ENCODE peak calls at places on chromosomes 11 and 22, in four cellular contexts. J, R, Z and M are unnamed samples. For H3K36me3, the result is how much of the 10 kb centered on the place peaks cover.

GRCh38 chr11:43419460-43419859 is 60.7 kb downstream of the TTC17 start:
- DNase-seq in J (peak), R (no peak), Z (peak), M (peak)

GRCh38 chr11:117092951-117093590 is 5.2 kb downstream of the SIK3 start:
- DNase-seq in J (no peak), R (no peak), Z (no peak), M (no peak)

GRCh38 chr22:48942698-48943566 is 884.7 kb downstream of the BRD1 start:
- DNase-seq in J (no peak), R (no peak), Z (no peak), M (no peak)

GRCh38 chr11:47852053-47852452 is 3.9 kb upstream of the NUP160 start:
- DNase-seq in J (no peak), R (no peak), Z (no peak), M (peak)

GRCh38 chr22:20798974-20799373 is 25.1 kb downstream of the SERPIND1 start:
- DNase-seq in J (no peak), R (no peak), Z (no peak), M (no peak)

GRCh38 chr11:40170076-40170475 is 1289.4 kb downstream of the LRRC4C start:
- DNase-seq in J (no peak), R (no peak), Z (no peak), M (no peak)

GRCh38 chr11:116960916-116961315 is 123.5 kb upstream of the APOA1 start:
- DNase-seq in J (no peak), R (no peak), Z (peak), M (peak)

GRCh38 chr11:130403301-130403804 is 25.1 kb downstream of the ADAMTS8 start:
- DNase-seq in J (no peak), R (peak), Z (no peak), M (peak)

GRCh38 chr22:17717708-17718107 is 56.6 kb downstream of the BID start:
- DNase-seq in J (no peak), R (peak), Z (no peak), M (no peak)

GRCh38 chr22:26851125-26851524 is 193.7 kb downstream of the MIAT start:
- DNase-seq in J (no peak), R (no peak), Z (no peak), M (no peak)

GRCh38 chr11:44920451-44920850 is 30.2 kb downstream of the TP53I11 start:
- DNase-seq in J (no peak), R (no peak), Z (no peak), M (no peak)

GRCh38 chr22:31289335-31289734 is 3.0 kb downstream of the PIK3IP1 start:
- DNase-seq in J (no peak), R (no peak), Z (no peak), M (no peak)

GRCh38 chr11:43904737-43905515 is 24.3 kb downstream of the ALKBH3 start:
- DNase-seq in J (no peak), R (no peak), Z (no peak), M (no peak)

GRCh38 chr11:93477684-93478234 is 65.4 kb downstream of the SMCO4 start:
- DNase-seq in J (no peak), R (no peak), Z (no peak), M (no peak)

GRCh38 chr11:28697920-28698827 is 590.0 kb downstream of the METTL15 start:
- DNase-seq in J (peak), R (peak), Z (peak), M (peak)

GRCh38 chr22:47198801-47199251 is 436.4 kb downstream of the TBC1D22A start:
- DNase-seq in J (no peak), R (no peak), Z (no peak), M (no peak)

GRCh38 chr11:626475-627272 is at the start of gene SCT:
- DNase-seq in J (no peak), R (no peak), Z (no peak), M (no peak)
- H3K4me3 ChIP-seq in J (no peak), R (no peak), Z (no peak), M (no peak)

GRCh38 chr11:62565100-62565802 is 8.4 kb downstream of the EEF1G start:
- DNase-seq in J (no peak), R (no peak), Z (no peak), M (no peak)

GRCh38 chr11:62569611-62570010 is 4.1 kb downstream of the EEF1G start:
- DNase-seq in J (no peak), R (no peak), Z (no peak), M (no peak)

GRCh38 chr11:62560566-62561103 is 13.1 kb downstream of the EEF1G start:
- DNase-seq in J (peak), R (peak), Z (peak), M (peak)

GRCh38 chr11:62567018-62567633 is 6.6 kb downstream of the EEF1G start:
- DNase-seq in J (no peak), R (no peak), Z (no peak), M (no peak)

DNA sequence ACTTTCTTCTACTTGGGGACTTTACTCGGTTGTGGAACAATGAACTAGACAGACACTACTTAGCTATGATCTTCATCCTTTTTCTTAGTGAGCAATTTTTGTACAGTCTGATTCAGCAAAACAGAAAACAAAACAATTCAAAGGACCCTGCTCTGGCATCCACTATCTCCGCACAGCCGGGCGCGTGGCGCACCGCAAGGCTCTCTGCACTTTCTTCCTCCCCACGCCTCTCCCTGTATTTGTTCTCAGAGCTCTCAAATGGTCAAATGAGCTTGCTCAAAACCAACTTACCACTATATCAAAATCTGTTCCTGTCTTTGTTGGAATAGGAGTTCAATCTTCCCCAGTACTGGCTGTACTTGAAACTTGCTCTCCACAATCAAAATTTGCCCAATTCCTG is 7.4 kb downstream of the EEF1G start:
- DNase-seq in J (no peak), R (no peak), Z (no peak), M (no peak)
- H3K36me3 ChIP-seq in J (under half), R (half or more), Z (half or more), M (half or more)

DNA sequence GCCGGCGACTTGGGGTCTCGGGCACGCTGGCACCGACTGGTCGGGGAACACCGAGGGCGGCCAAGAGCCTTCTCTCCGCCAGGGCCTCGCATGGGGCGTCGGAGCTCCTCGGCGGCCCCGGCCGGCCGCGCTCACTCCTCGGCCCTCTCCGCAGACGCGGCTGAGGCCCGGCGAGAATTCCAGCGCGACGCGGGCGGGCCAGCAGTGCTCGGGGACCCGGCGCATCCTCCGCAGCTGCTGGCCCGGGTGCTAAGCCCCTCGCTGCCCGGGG is 5.6 kb downstream of the TBX1 start:
- DNase-seq in J (no peak), R (no peak), Z (no peak), M (no peak)
- H3K4me3 ChIP-seq in J (no peak), R (peak), Z (peak), M (no peak)

DNA sequence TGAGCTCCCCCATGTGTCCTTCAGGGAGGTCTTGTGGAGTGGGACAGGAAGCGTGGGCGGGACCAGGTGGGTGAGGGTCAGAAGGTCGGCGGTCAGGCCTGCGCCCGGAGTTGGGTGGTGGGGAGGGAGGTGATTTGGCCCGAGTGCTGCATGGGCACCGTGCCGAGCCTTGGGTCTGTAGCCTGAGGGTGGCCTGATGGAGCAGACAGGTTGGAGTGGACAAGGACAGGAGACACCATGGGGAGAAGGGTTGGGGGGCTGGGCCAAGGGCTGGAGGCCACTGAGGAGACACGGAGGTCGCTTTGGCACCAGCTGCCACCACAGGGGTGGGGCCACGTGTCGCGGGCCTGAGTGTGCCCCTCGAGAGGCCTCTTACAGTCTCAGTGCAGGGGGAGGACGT is 53.1 kb downstream of the AP2A2 start:
- DNase-seq in J (no peak), R (no peak), Z (no peak), M (no peak)
- H3K36me3 ChIP-seq in J (under half), R (half or more), Z (under half), M (under half)